ENCODE peak calls at places on chromosomes 12 and 14, in seven cellular contexts. Y, W, O, K, C, L and X are unnamed samples.

GRCh38 chr14:62557416-62557815 is 487.8 kb downstream of the KCNH5 start:
- DNase-seq in Y (no peak), L (no peak), K (no peak), W (no peak), C (no peak), O (peak; percentile 50), X (peak; percentile 59)

GRCh38 chr14:78278464-78278863 is 108.3 kb downstream of the NRXN3 start:
- DNase-seq in C (no peak), K (no peak), O (no peak), L (no peak), W (no peak), Y (no peak), X (no peak)

GRCh38 chr12:91926810-91927209 is 218.8 kb downstream of the BTG1 start:
- DNase-seq in O (no peak), Y (no peak), L (no peak), W (no peak), C (no peak), K (peak; percentile 40), X (no peak)

GRCh38 chr12:34033628-34034296 is 11.5 kb downstream of the ALG10 start:
- DNase-seq in C (no peak), L (no peak), Y (no peak), K (peak; percentile 37), W (no peak), O (no peak), X (no peak)

GRCh38 chr14:39374846-39375245 is 57.4 kb downstream of the FBXO33 start:
- DNase-seq in K (peak; percentile 52), O (no peak), L (no peak), C (no peak), Y (no peak), W (no peak), X (no peak)

GRCh38 chr12:93757792-93758694 is 80.9 kb downstream of the CRADD start:
- DNase-seq in Y (no peak), O (no peak), L (no peak), K (no peak), C (no peak), W (no peak), X (no peak)

GRCh38 chr12:54159140-54159539 is 29.6 kb downstream of the SMUG1 start:
- DNase-seq in Y (no peak), L (peak; percentile 23), O (peak; percentile 84), W (no peak), K (no peak), C (no peak), X (peak; percentile 94)

GRCh38 chr12:70955415-70955814 is 34.9 kb upstream of the PTPRR start:
- DNase-seq in Y (no peak), L (no peak), W (no peak), K (no peak), C (no peak), O (no peak), X (no peak)

GRCh38 chr12:13982010-13982409 is 608 bp upstream of the GRIN2B start:
- DNase-seq in O (peak; percentile 87), Y (no peak), L (peak; percentile 32), K (peak; percentile 70), W (no peak), C (no peak), X (peak; percentile 79)

GRCh38 chr12:113063396-113064350 is 7.1 kb downstream of the DTX1 start:
- DNase-seq in K (no peak), C (no peak), L (no peak), O (no peak), W (no peak), Y (no peak), X (peak; percentile 53)

GRCh38 chr12:5243014-5243413 is 188.9 kb upstream of the NTF3 start:
- DNase-seq in K (no peak), L (no peak), W (no peak), Y (no peak), C (no peak), O (no peak), X (no peak)

GRCh38 chr12:101877816-101878811 is 734 bp downstream of the DRAM1 start:
- DNase-seq in K (peak; percentile 66), C (no peak), L (no peak), Y (no peak), O (peak; percentile 58), W (no peak), X (no peak)

GRCh38 chr12:131363841-131364425 is 347.0 kb upstream of the SFSWAP start:
- DNase-seq in O (no peak), W (no peak), Y (no peak), K (no peak), L (no peak), C (no peak), X (peak; percentile 37)

GRCh38 chr14:22386924-22387775 is 201.9 kb downstream of the DAD1 start:
- DNase-seq in Y (no peak), O (peak; percentile 78), C (no peak), K (peak; percentile 90), L (peak; percentile 13), W (no peak), X (peak; percentile 75)

GRCh38 chr14:105201928-105202513 is 20.9 kb upstream of the NUDT14 start:
- DNase-seq in Y (no peak), L (peak; percentile 67), O (no peak), K (no peak), W (no peak), C (no peak), X (no peak)

GRCh38 chr14:90487031-90487430 is 90.2 kb downstream of the CALM1 start:
- DNase-seq in W (no peak), Y (peak; percentile 53), C (no peak), O (no peak), L (no peak), K (no peak), X (no peak)

GRCh38 chr12:118842753-118843335 is 138.5 kb upstream of the SRRM4 start:
- DNase-seq in C (no peak), L (no peak), O (no peak), K (no peak), W (no peak), Y (no peak), X (no peak)

GRCh38 chr12:116996058-116996457 is 85.3 kb downstream of the FBXW8 start:
- DNase-seq in L (no peak), K (no peak), C (no peak), W (no peak), Y (peak; percentile 75), O (no peak), X (no peak)

GRCh38 chr12:64160718-64161060 is 61.4 kb downstream of the KICS2 start:
- DNase-seq in K (no peak), L (no peak), W (no peak), Y (no peak), C (no peak), O (no peak), X (no peak)

GRCh38 chr12:110677206-110677911 is 11.6 kb downstream of the HVCN1 start:
- DNase-seq in L (no peak), O (peak; percentile 33), W (no peak), Y (no peak), C (no peak), K (no peak), X (no peak)

GRCh38 chr12:116339062-116339461 is 61.6 kb upstream of the MED13L start:
- DNase-seq in C (no peak), L (no peak), W (no peak), O (no peak), K (no peak), Y (no peak), X (no peak)

GRCh38 chr12:14211829-14212455 is 153.5 kb upstream of the ATF7IP start:
- DNase-seq in K (peak; percentile 42), L (no peak), O (no peak), C (no peak), W (no peak), Y (no peak), X (no peak)

GRCh38 chr12:127496255-127496654 is 770.7 kb upstream of the TMEM132C start:
- DNase-seq in K (no peak), W (no peak), Y (no peak), O (peak; percentile 8), L (no peak), C (no peak), X (no peak)

GRCh38 chr14:25394356-25394755 is 344.4 kb upstream of the STXBP6 start:
- DNase-seq in K (peak; percentile 23), O (no peak), W (no peak), C (no peak), L (no peak), Y (no peak), X (no peak)

GRCh38 chr12:58596381-58596780 is 323.9 kb downstream of the LRIG3 start:
- DNase-seq in L (no peak), C (no peak), K (no peak), W (no peak), O (no peak), Y (no peak), X (no peak)

GRCh38 chr12:60977966-60978365 is 1282.2 kb upstream of the USP15 start:
- DNase-seq in O (peak; percentile 16), Y (no peak), W (no peak), L (no peak), K (no peak), C (no peak), X (peak; percentile 60)

GRCh38 chr12:69136931-69137613 is 102.3 kb upstream of the CPSF6 start:
- DNase-seq in O (no peak), K (no peak), Y (no peak), W (no peak), C (no peak), L (no peak), X (no peak)

GRCh38 chr12:76198839-76199238 is 114.4 kb upstream of the NAP1L1 start:
- DNase-seq in K (no peak), L (no peak), Y (no peak), O (no peak), W (no peak), C (no peak), X (no peak)

GRCh38 chr12:120742207-120742536 is 16.5 kb downstream of the ACADS start:
- DNase-seq in C (no peak), K (no peak), Y (peak; percentile 62), O (no peak), W (no peak), L (no peak), X (no peak)

GRCh38 chr14:65229431-65230286 is 127.3 kb upstream of the MAX start:
- DNase-seq in Y (no peak), W (peak; percentile 33), O (no peak), L (peak; percentile 57), K (peak; percentile 64), C (peak; percentile 33), X (peak; percentile 92)

GRCh38 chr12:254912-255311 is 7.7 kb downstream of the SLC6A13 start:
- DNase-seq in Y (no peak), C (no peak), L (no peak), W (no peak), O (no peak), K (no peak), X (no peak)

GRCh38 chr12:51378749-51379148 is 12.5 kb downstream of the GALNT6 start:
- DNase-seq in L (no peak), C (no peak), Y (no peak), W (no peak), O (no peak), K (peak; percentile 48), X (no peak)

GRCh38 chr14:105532735-105533141 is 6.4 kb downstream of the TMEM121 start:
- DNase-seq in Y (no peak), K (peak; percentile 35), O (peak; percentile 90), C (no peak), L (no peak), W (no peak), X (peak; percentile 69)

GRCh38 chr12:104279164-104279563 is 24.4 kb upstream of the EID3 start:
- DNase-seq in K (no peak), C (no peak), L (no peak), O (no peak), W (no peak), Y (no peak), X (peak; percentile 1)

GRCh38 chr14:67487937-67488893 is at the start of gene TMEM229B:
- DNase-seq in C (peak; percentile 64), W (peak; percentile 71), O (no peak), K (no peak), Y (peak; percentile 53), L (peak; percentile 78), X (no peak)

GRCh38 chr14:29927596-29928341 is at the start of gene PRKD1:
- DNase-seq in Y (peak; percentile 74), K (peak; percentile 85), O (peak; percentile 30), C (no peak), W (no peak), L (peak; percentile 5), X (peak; percentile 84)

GRCh38 chr12:96177013-96177412 is 17.2 kb upstream of the ELK3 start:
- DNase-seq in K (peak; percentile 23), C (peak; percentile 2), Y (no peak), W (peak; percentile 25), L (peak; percentile 69), O (no peak), X (no peak)